ENCODE peak calls at places on chromosomes 13 and 19, in four cellular contexts. M is K562, E is GM12878, I is HepG2. B is an unnamed sample.

GRCh38 chr19:49347835-49348234 is 12.6 kb downstream of the CD37 start:
- DNase-seq in I (peak; percentile 44), E (no peak), M (peak; percentile 74), B (peak; percentile 81)

GRCh38 chr13:28449826-28450773 is 44.8 kb downstream of the FLT1 start:
- DNase-seq in E (no peak), M (no peak), I (no peak), B (no peak)

GRCh38 chr13:53260594-53260993 is 232.0 kb downstream of the OLFM4 start:
- DNase-seq in E (no peak), I (no peak), M (no peak), B (no peak)

GRCh38 chr13:76641056-76641455 is 245.1 kb downstream of the KCTD12 start:
- DNase-seq in E (no peak), M (no peak), I (no peak), B (no peak)

GRCh38 chr19:45305007-45305406 is 17.7 kb downstream of the CKM start:
- DNase-seq in E (no peak), I (no peak), M (no peak), B (no peak)

GRCh38 chr19:55118401-55118991 is 1.1 kb upstream of the PPP1R12C start:
- DNase-seq in M (peak; percentile 87), E (no peak), I (no peak), B (no peak)

GRCh38 chr13:102687520-102687919 is 7.3 kb downstream of the METTL21C start:
- DNase-seq in M (no peak), I (no peak), E (no peak), B (no peak)

GRCh38 chr13:79227418-79227817 is 178.6 kb downstream of the RBM26 start:
- DNase-seq in M (no peak), I (no peak), E (peak; percentile 42), B (no peak)

GRCh38 chr13:80571346-80572307 is 230.7 kb upstream of the SPRY2 start:
- DNase-seq in I (no peak), E (no peak), M (no peak), B (no peak)

GRCh38 chr13:52195052-52195837 is 35.8 kb upstream of the NEK3 start:
- DNase-seq in M (no peak), I (no peak), E (no peak), B (no peak)

GRCh38 chr13:110361365-110361911 is 54.4 kb downstream of the COL4A2 start:
- DNase-seq in M (no peak), I (no peak), E (no peak), B (no peak)

GRCh38 chr19:3025516-3025890 is 3.6 kb downstream of the TLE2 start:
- DNase-seq in M (no peak), I (no peak), E (no peak), B (no peak)

GRCh38 chr13:30307966-30308290 is 577 bp upstream of the KATNAL1 start:
- DNase-seq in I (no peak), M (no peak), E (no peak), B (no peak)

GRCh38 chr13:31890946-31891345 is 140.6 kb upstream of the FRY start:
- DNase-seq in M (no peak), E (no peak), I (no peak), B (no peak)

GRCh38 chr13:90415902-90416301 is 931.6 kb upstream of the MIR17HG start:
- DNase-seq in I (no peak), M (no peak), E (no peak), B (no peak)

GRCh38 chr13:30690282-30691188 is 44.8 kb upstream of the ALOX5AP start:
- DNase-seq in M (peak; percentile 31), I (no peak), E (no peak), B (no peak)

GRCh38 chr13:31629085-31629785 is 110.1 kb upstream of the RXFP2 start:
- DNase-seq in E (no peak), I (no peak), M (no peak), B (no peak)

GRCh38 chr13:60627071-60627686 is 230.2 kb downstream of the TDRD3 start:
- DNase-seq in I (peak; percentile 29), M (peak; percentile 37), E (no peak), B (peak; percentile 19)
- TF ChIP-seq SIN3A in I (no peak), M (no peak), E (no peak), B (no peak)

GRCh38 chr19:30865481-30865880 is 483.8 kb downstream of the TSHZ3 start:
- DNase-seq in I (no peak), M (no peak), E (no peak), B (no peak)
- TF ChIP-seq YY1 in I (no peak), M (no peak), E (no peak), B (no peak)

DNA sequence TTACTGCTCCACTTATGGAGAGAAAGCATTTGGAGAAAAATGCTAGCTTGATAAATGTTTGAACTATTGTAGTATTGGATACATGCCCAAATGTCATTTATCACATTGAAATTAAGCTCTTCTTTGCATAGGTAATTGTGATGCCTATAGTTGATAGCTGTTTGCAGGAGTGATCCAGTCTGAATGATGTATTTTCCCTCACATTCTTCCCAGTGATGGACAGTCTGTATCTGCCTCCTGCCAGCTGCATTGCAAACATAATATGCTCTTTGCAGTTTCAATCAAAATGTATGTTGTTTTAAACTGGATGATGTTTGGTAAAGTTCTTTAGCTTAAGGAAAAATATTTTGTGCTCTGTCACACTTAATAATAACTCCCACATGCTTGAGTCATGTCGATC is 89.8 kb downstream of the EDNRB start:
- DNase-seq in E (no peak), I (no peak), M (no peak), B (no peak)
- TF ChIP-seq SIN3A in E (no peak), I (no peak), M (no peak), B (no peak)

DNA sequence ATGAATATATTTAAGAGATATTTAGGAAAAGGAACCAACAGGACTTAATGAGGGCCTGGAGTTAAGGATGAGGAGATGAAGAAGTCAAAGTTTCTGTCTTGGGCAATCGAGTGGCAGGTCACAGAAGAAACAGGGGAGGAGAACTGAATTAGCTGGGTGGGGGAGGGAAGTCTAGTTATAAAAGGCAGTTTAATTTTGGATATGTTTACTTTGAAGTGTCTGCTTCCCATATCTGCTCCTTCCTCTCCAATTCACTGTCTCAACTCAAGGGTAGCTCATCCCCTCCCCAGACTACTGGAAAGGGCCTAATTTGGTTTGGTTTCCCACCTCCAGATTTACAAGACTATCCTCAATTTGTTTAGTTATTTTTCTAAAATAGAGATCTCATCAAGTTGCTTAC is 195.9 kb downstream of the VWA8 start:
- DNase-seq in M (no peak), E (no peak), I (no peak), B (no peak)
- TF ChIP-seq YY1 in M (no peak), E (no peak), I (no peak), B (no peak)

GRCh38 chr13:48979892-48980291 is 4.2 kb downstream of the FNDC3A start:
- DNase-seq in E (no peak), I (no peak), M (no peak), B (no peak)

GRCh38 chr13:48978942-48979601 is 3.4 kb downstream of the FNDC3A start:
- DNase-seq in I (no peak), M (peak; percentile 22), E (no peak), B (no peak)

GRCh38 chr13:48985751-48986150 is 10.0 kb downstream of the FNDC3A start:
- DNase-seq in I (no peak), E (no peak), M (no peak), B (no peak)

GRCh38 chr13:48977973-48978372 is 2.3 kb downstream of the FNDC3A start:
- DNase-seq in E (no peak), I (no peak), M (no peak), B (no peak)

DNA sequence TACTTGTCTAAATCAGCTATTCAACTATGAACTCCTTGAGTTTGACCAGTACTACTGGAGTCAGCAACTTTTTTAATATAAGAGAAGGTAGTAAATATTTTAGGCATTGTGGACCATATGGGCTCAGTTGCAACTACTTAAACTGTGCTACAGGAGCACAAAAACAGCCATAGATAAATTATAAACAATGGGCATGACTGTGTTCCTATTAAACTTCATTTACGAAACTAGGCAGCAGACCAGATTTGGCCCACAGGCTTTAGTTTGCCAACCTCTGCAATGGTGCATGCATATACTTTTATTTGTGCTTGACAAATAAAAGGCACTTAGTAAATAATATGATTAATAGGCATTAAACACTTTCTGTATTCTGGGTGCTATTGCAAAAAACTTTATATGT is 7.6 kb downstream of the FNDC3A start:
- DNase-seq in I (no peak), M (no peak), E (no peak), B (no peak)
- TF ChIP-seq SIN3A in I (no peak), M (no peak), E (no peak), B (no peak)

B was measured in HCT116.